ENCODE peak calls at places on chromosomes 3 and 15, in six cellular contexts. X is activated naive CD8-positive, alpha-beta T cell treated with anti-CD3 and anti-CD28 coated beads for 36 hours; O is GM10248; K is KBM-7; U is cardiac muscle cell; M is CD4-positive, alpha-beta memory T cell. Z is an unnamed sample.

GRCh38 chr3:197458179-197458707 is 97.5 kb downstream of the BDH1 start:
- DNase-seq in K (no peak), M (no peak), X (peak; percentile 49), O (peak; percentile 24), U (no peak), Z (no peak)

GRCh38 chr15:38860682-38861081 is 296.1 kb upstream of the RASGRP1 start:
- DNase-seq in O (no peak), K (no peak), X (no peak), M (no peak), U (no peak), Z (no peak)

GRCh38 chr3:158683216-158683975 is 10.9 kb upstream of the LXN start:
- DNase-seq in M (no peak), K (no peak), X (no peak), U (no peak), O (no peak), Z (no peak)

GRCh38 chr3:146250449-146251382 is at the start of gene PLSCR4:
- DNase-seq in U (peak; percentile 59), K (peak; percentile 21), O (peak; percentile 32), M (no peak), X (peak; percentile 18), Z (peak; percentile 45)

GRCh38 chr3:130093741-130094391 is 12.2 kb downstream of the ALG1L2 start:
- DNase-seq in M (peak; percentile 22), K (peak; percentile 94), X (peak; percentile 22), U (no peak), O (peak; percentile 54), Z (peak; percentile 50)

GRCh38 chr3:94162700-94163099 is 99.8 kb downstream of the NSUN3 start:
- DNase-seq in M (no peak), K (no peak), O (no peak), U (no peak), X (no peak), Z (no peak)

GRCh38 chr3:127457746-127458145 is 132.8 kb downstream of the TPRA1 start:
- DNase-seq in M (no peak), X (no peak), O (no peak), U (no peak), K (no peak), Z (no peak)

GRCh38 chr3:79405183-79405582 is 362.6 kb downstream of the ROBO1 start:
- DNase-seq in U (no peak), M (no peak), K (no peak), X (no peak), O (no peak), Z (no peak)

GRCh38 chr3:16427309-16427965 is 86.1 kb downstream of the RFTN1 start:
- DNase-seq in O (no peak), M (no peak), K (no peak), U (peak; percentile 14), X (no peak), Z (no peak)

Z was measured in GM20000.